ENCODE peak calls at places on chromosomes 12 and 14, in six cellular contexts. L is stomach, O is heart left ventricle, D is kidney epithelial cell, X is right lobe of liver, T is Peyer's patch. M is an unnamed sample. For H3K27me3, the result is how much of the 10 kb centered on the place peaks cover.

GRCh38 chr14:23078692-23079116 is 16.2 kb downstream of the ACIN1 start:
- DNase-seq in L (peak), O (peak), D (peak), X (peak), T (no peak), M (no peak)

GRCh38 chr12:121223283-121223946 is 13.5 kb downstream of the P2RX4 start:
- DNase-seq in L (peak), O (no peak), D (no peak), X (no peak), T (peak), M (no peak)

GRCh38 chr12:24948816-24949722 is at the start of gene BCAT1:
- DNase-seq in L (peak), O (peak), D (no peak), X (peak), T (peak), M (peak)

GRCh38 chr12:93197067-93197593 is 180.6 kb upstream of the NUDT4 start:
- DNase-seq in L (no peak), O (no peak), D (no peak), X (no peak), T (no peak), M (no peak)

GRCh38 chr12:91931110-91931509 is 214.5 kb downstream of the BTG1 start:
- DNase-seq in L (peak), O (peak), D (no peak), X (no peak), T (no peak), M (no peak)

GRCh38 chr12:95114766-95115450 is 41.5 kb upstream of the NR2C1 start:
- DNase-seq in L (no peak), O (no peak), D (no peak), X (no peak), T (no peak), M (no peak)

GRCh38 chr12:94074970-94075695 is 73.2 kb upstream of the PLXNC1 start:
- DNase-seq in L (peak), O (peak), D (no peak), X (peak), T (no peak), M (no peak)

GRCh38 chr12:46556105-46556559 is 183.6 kb upstream of the SLC38A2 start:
- DNase-seq in L (no peak), O (no peak), D (peak), X (no peak), T (no peak), M (no peak)

GRCh38 chr12:10235761-10236631 is 23.3 kb downstream of the GABARAPL1 start:
- DNase-seq in L (peak), O (no peak), D (no peak), X (no peak), T (no peak), M (no peak)

GRCh38 chr12:175250-175649 is 38.7 kb downstream of the SLC6A12 start:
- DNase-seq in L (no peak), O (peak), D (no peak), X (no peak), T (no peak), M (no peak)

GRCh38 chr14:71121711-71122110 is 214.5 kb downstream of the PCNX1 start:
- DNase-seq in L (no peak), O (no peak), D (no peak), X (no peak), T (no peak), M (no peak)

GRCh38 chr12:131387281-131388163 is 323.4 kb upstream of the SFSWAP start:
- DNase-seq in L (no peak), O (no peak), D (no peak), X (no peak), T (no peak), M (no peak)

GRCh38 chr12:116087962-116088361 is 189.5 kb downstream of the MED13L start:
- DNase-seq in L (no peak), O (no peak), D (no peak), X (no peak), T (no peak), M (peak)

GRCh38 chr12:48997719-48998496 is 1.3 kb downstream of the DDN start:
- DNase-seq in L (peak), O (peak), D (no peak), X (no peak), T (no peak), M (peak)

GRCh38 chr12:94706250-94706661 is 55.9 kb upstream of the TMCC3 start:
- DNase-seq in L (no peak), O (no peak), D (no peak), X (no peak), T (no peak), M (no peak)

GRCh38 chr12:30996255-30996654 is 69.7 kb downstream of the TSPAN11 start:
- DNase-seq in L (no peak), O (no peak), D (peak), X (no peak), T (no peak), M (no peak)

GRCh38 chr12:94046626-94047410 is 101.6 kb upstream of the PLXNC1 start:
- DNase-seq in L (no peak), O (peak), D (no peak), X (no peak), T (no peak), M (no peak)

GRCh38 chr12:13472690-13473089 is 276.2 kb downstream of the EMP1 start:
- DNase-seq in L (no peak), O (no peak), D (peak), X (no peak), T (no peak), M (peak)

GRCh38 chr14:64566651-64567122 is 16.9 kb downstream of the PPP1R36 start:
- DNase-seq in L (no peak), O (no peak), D (no peak), X (no peak), T (no peak), M (no peak)

GRCh38 chr12:69338120-69338859 is 9.9 kb upstream of the LYZ start:
- DNase-seq in L (no peak), O (no peak), D (no peak), X (no peak), T (no peak), M (no peak)

GRCh38 chr12:120687570-120688289 is 781 bp downstream of the MLEC start:
- DNase-seq in L (no peak), O (no peak), D (no peak), X (no peak), T (no peak), M (no peak)

GRCh38 chr12:10363922-10364838 is 25.7 kb downstream of the KLRK1 start:
- DNase-seq in L (peak), O (peak), D (no peak), X (peak), T (peak), M (peak)

GRCh38 chr14:91835920-91836843 is 31.2 kb downstream of the TC2N start:
- DNase-seq in L (peak), O (peak), D (no peak), X (peak), T (peak), M (peak)

GRCh38 chr12:76310110-76310509 is 38.1 kb downstream of the BBS10 start:
- DNase-seq in L (no peak), O (no peak), D (peak), X (no peak), T (no peak), M (no peak)

GRCh38 chr12:3018284-3019004 is 58.7 kb upstream of the TSPAN9 start:
- DNase-seq in L (no peak), O (peak), D (no peak), X (no peak), T (no peak), M (no peak)

GRCh38 chr12:67222302-67222701 is 46.9 kb upstream of the CAND1 start:
- DNase-seq in L (no peak), O (no peak), D (no peak), X (no peak), T (no peak), M (no peak)

GRCh38 chr12:103172447-103173112 is 215.1 kb downstream of the ASCL1 start:
- DNase-seq in L (no peak), O (no peak), D (no peak), X (no peak), T (no peak), M (no peak)

GRCh38 chr14:81927069-81927468 is 393.4 kb upstream of the SEL1L start:
- DNase-seq in L (no peak), O (no peak), D (no peak), X (no peak), T (no peak), M (no peak)

GRCh38 chr12:6312529-6313325 is 2.2 kb downstream of the PLEKHG6 start:
- DNase-seq in L (peak), O (no peak), D (no peak), X (peak), T (peak), M (peak)

GRCh38 chr12:117699575-117699974 is 269.2 kb downstream of the KSR2 start:
- DNase-seq in L (no peak), O (no peak), D (no peak), X (no peak), T (no peak), M (no peak)

GRCh38 chr14:91371011-91371989 is 46.3 kb downstream of the CCDC88C start:
- DNase-seq in L (no peak), O (no peak), D (no peak), X (no peak), T (no peak), M (no peak)

GRCh38 chr14:58171090-58171489 is 19.1 kb upstream of the ARMH4 start:
- DNase-seq in L (peak), O (peak), D (peak), X (peak), T (peak), M (no peak)

GRCh38 chr12:89962648-89963047 is 254.0 kb upstream of the ATP2B1 start:
- DNase-seq in L (no peak), O (no peak), D (no peak), X (no peak), T (no peak), M (no peak)
- TF ChIP-seq CTCF in L (peak), O (peak), D (peak), X (no peak), T (peak), M (no peak)

GRCh38 chr12:105357162-105357691 is 26.7 kb downstream of the C12orf75 start:
- DNase-seq in L (no peak), O (no peak), D (no peak), X (no peak), T (no peak), M (peak)
- H3K4me3 ChIP-seq in L (no peak), O (no peak), D (no peak), X (no peak), T (no peak), M (peak)

GRCh38 chr12:52038447-52038846 is 12.8 kb upstream of the NR4A1 start:
- DNase-seq in L (no peak), O (no peak), D (no peak), X (no peak), T (no peak), M (no peak)
- H3K27me3 ChIP-seq in L (under half), O (under half), D (under half), X (under half), T (under half), M (under half)

GRCh38 chr14:39469094-39469710 is 37.0 kb upstream of the FBXO33 start:
- DNase-seq in L (no peak), O (no peak), D (no peak), X (no peak), T (no peak), M (peak)
- TF ChIP-seq CTCF in L (no peak), O (no peak), D (peak), X (no peak), T (peak), M (peak)

GRCh38 chr14:75431827-75432226 is 4.0 kb downstream of the JDP2 start:
- DNase-seq in L (no peak), O (no peak), D (no peak), X (no peak), T (no peak), M (no peak)

GRCh38 chr14:75429562-75429961 is 1.7 kb downstream of the JDP2 start:
- DNase-seq in L (no peak), O (no peak), D (no peak), X (no peak), T (no peak), M (no peak)

GRCh38 chr14:75431011-75431410 is 3.2 kb downstream of the JDP2 start:
- DNase-seq in L (no peak), O (no peak), D (no peak), X (no peak), T (no peak), M (no peak)

GRCh38 chr14:75430106-75430505 is 2.3 kb downstream of the JDP2 start:
- DNase-seq in L (no peak), O (peak), D (no peak), X (no peak), T (no peak), M (no peak)

GRCh38 chr14:75430526-75430925 is 2.7 kb downstream of the JDP2 start:
- DNase-seq in L (peak), O (peak), D (no peak), X (no peak), T (no peak), M (no peak)
- H3K4me3 ChIP-seq in L (peak), O (peak), D (no peak), X (no peak), T (no peak), M (no peak)

GRCh38 chr12:56486694-56487093 is 1.3 kb downstream of the GLS2 start:
- DNase-seq in L (no peak), O (no peak), D (no peak), X (no peak), T (no peak), M (no peak)

GRCh38 chr12:56484566-56484965 is 3.4 kb downstream of the GLS2 start:
- DNase-seq in L (no peak), O (no peak), D (no peak), X (no peak), T (no peak), M (no peak)

GRCh38 chr12:56488041-56488955 is at the start of gene GLS2:
- DNase-seq in L (peak), O (peak), D (peak), X (peak), T (peak), M (peak)

GRCh38 chr12:56487448-56488040 is 417 bp downstream of the GLS2 start:
- DNase-seq in L (peak), O (peak), D (no peak), X (peak), T (peak), M (peak)
- H3K27me3 ChIP-seq in L (under half), O (under half), D (under half), X (under half), T (under half), M (under half)

M was measured in GM06990.